ENCODE peak calls at places on chromosome 22, in nine cellular contexts. One of them, this sample, is unnamed.

GRCh38 chr22:28222976-28223375 is 303.9 kb upstream of the PITPNB start:
- DNase-seq in CD4-positive, alpha-beta T cell: no peak
- DNase-seq in MM.1S: no peak
- DNase-seq in spleen: no peak
- DNase-seq in mesendoderm: no peak
- DNase-seq in RWPE1: no peak
- DNase-seq in IMR-90: peak
- DNase-seq in lung: no peak
- DNase-seq in mesenchymal stem cell: peak
- DNase-seq in this sample: no peak

GRCh38 chr22:45429921-45430775 is 16.7 kb downstream of the RIBC2 start:
- DNase-seq in CD4-positive, alpha-beta T cell: no peak
- DNase-seq in IMR-90: no peak
- DNase-seq in RWPE1: no peak
- DNase-seq in mesenchymal stem cell: no peak
- DNase-seq in MM.1S: no peak
- DNase-seq in mesendoderm: no peak
- DNase-seq in spleen: peak
- DNase-seq in lung: no peak
- DNase-seq in this sample: no peak

GRCh38 chr22:48894064-48894671 is 933.5 kb downstream of the BRD1 start:
- DNase-seq in spleen: peak
- DNase-seq in CD4-positive, alpha-beta T cell: no peak
- DNase-seq in mesendoderm: peak
- DNase-seq in IMR-90: no peak
- DNase-seq in MM.1S: no peak
- DNase-seq in lung: no peak
- DNase-seq in mesenchymal stem cell: no peak
- DNase-seq in RWPE1: no peak
- DNase-seq in this sample: no peak

GRCh38 chr22:38338772-38339379 is 21.6 kb upstream of the CSNK1E start:
- DNase-seq in mesendoderm: peak
- DNase-seq in MM.1S: no peak
- DNase-seq in lung: no peak
- DNase-seq in RWPE1: no peak
- DNase-seq in spleen: peak
- DNase-seq in CD4-positive, alpha-beta T cell: no peak
- DNase-seq in mesenchymal stem cell: peak
- DNase-seq in IMR-90: no peak
- DNase-seq in this sample: no peak

GRCh38 chr22:45448431-45448830 is 34.9 kb downstream of the RIBC2 start:
- DNase-seq in MM.1S: no peak
- DNase-seq in mesendoderm: no peak
- DNase-seq in IMR-90: no peak
- DNase-seq in lung: peak
- DNase-seq in spleen: no peak
- DNase-seq in RWPE1: no peak
- DNase-seq in mesenchymal stem cell: no peak
- DNase-seq in CD4-positive, alpha-beta T cell: no peak
- DNase-seq in this sample: no peak

GRCh38 chr22:48238018-48238915 is 1475.8 kb downstream of the TBC1D22A start:
- DNase-seq in CD4-positive, alpha-beta T cell: no peak
- DNase-seq in spleen: peak
- DNase-seq in MM.1S: no peak
- DNase-seq in RWPE1: no peak
- DNase-seq in lung: no peak
- DNase-seq in mesendoderm: no peak
- DNase-seq in IMR-90: no peak
- DNase-seq in mesenchymal stem cell: no peak
- DNase-seq in this sample: no peak

GRCh38 chr22:47307326-47307725 is 544.9 kb downstream of the TBC1D22A start:
- DNase-seq in MM.1S: no peak
- DNase-seq in IMR-90: peak
- DNase-seq in mesenchymal stem cell: no peak
- DNase-seq in mesendoderm: no peak
- DNase-seq in RWPE1: peak
- DNase-seq in lung: no peak
- DNase-seq in CD4-positive, alpha-beta T cell: no peak
- DNase-seq in spleen: no peak
- DNase-seq in this sample: no peak

GRCh38 chr22:29030016-29030617 is 31.5 kb downstream of the C22orf31 start:
- DNase-seq in lung: no peak
- DNase-seq in RWPE1: peak
- DNase-seq in spleen: no peak
- DNase-seq in CD4-positive, alpha-beta T cell: no peak
- DNase-seq in mesendoderm: peak
- DNase-seq in MM.1S: no peak
- DNase-seq in mesenchymal stem cell: peak
- DNase-seq in IMR-90: no peak
- DNase-seq in this sample: peak

GRCh38 chr22:27074016-27074415 is 416.6 kb downstream of the MIAT start:
- DNase-seq in CD4-positive, alpha-beta T cell: no peak
- DNase-seq in spleen: no peak
- DNase-seq in MM.1S: no peak
- DNase-seq in mesendoderm: no peak
- DNase-seq in IMR-90: no peak
- DNase-seq in lung: no peak
- DNase-seq in mesenchymal stem cell: no peak
- DNase-seq in RWPE1: no peak
- DNase-seq in this sample: no peak

GRCh38 chr22:23205330-23205729 is 25.0 kb downstream of the BCR start:
- DNase-seq in spleen: peak
- DNase-seq in lung: no peak
- DNase-seq in CD4-positive, alpha-beta T cell: no peak
- DNase-seq in IMR-90: no peak
- DNase-seq in RWPE1: no peak
- DNase-seq in MM.1S: no peak
- DNase-seq in mesenchymal stem cell: no peak
- DNase-seq in mesendoderm: no peak
- DNase-seq in this sample: no peak

DNA sequence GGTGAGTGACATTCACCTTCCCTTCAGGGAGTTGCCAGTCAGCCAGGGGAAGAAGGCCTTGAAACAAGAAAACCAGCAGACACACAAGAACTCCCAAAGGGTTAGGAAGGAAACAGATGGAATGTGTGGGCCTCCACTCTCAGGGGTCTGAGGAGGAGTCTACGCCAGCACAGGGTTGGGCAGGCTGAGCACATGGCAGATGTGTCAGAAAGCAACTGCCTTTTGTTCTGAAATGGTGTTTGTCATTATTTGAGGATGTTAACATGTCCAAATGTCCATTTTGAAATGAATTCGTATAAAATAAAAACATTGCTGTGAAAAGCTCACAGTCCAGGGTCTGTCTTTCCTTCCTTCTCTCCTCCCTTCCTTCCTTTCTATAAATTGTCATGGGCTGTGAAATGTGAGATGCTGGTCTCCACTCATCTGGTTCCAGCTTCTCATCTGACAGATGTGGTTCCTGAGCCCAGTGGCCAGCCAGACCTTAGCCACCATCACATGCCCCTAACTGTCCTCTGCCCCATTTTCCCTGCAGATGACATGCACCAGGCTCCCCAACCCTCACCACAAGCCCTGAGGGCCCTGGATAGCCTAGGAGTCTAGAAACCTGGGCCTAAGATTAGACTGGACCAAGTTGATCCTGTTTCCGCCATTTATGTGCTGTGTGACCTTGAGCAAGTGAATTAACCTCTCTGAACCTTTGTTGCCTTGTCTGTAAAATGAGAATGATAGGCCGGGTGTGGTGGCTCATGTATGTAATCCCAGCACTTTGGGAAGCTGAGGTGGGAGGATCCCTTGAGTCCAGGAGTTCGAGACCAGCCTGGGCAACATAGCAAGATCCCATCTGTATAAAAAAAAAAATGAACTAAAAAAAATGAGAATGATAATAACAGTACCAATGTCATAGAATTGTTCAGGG is 56.2 kb upstream of the CRYBB3 start:
- DNase-seq in IMR-90: no peak
- DNase-seq in lung: no peak
- DNase-seq in CD4-positive, alpha-beta T cell: no peak
- DNase-seq in mesenchymal stem cell: no peak
- DNase-seq in MM.1S: no peak
- DNase-seq in mesendoderm: no peak
- DNase-seq in spleen: no peak
- DNase-seq in RWPE1: no peak
- DNase-seq in this sample: no peak
- H3K27ac ChIP-seq in IMR-90: no peak
- H3K27ac ChIP-seq in lung: peak
- H3K27ac ChIP-seq in CD4-positive, alpha-beta T cell: no peak
- H3K27ac ChIP-seq in mesenchymal stem cell: no peak
- H3K27ac ChIP-seq in MM.1S: no peak
- H3K27ac ChIP-seq in mesendoderm: no peak
- H3K27ac ChIP-seq in spleen: no peak
- H3K27ac ChIP-seq in RWPE1: peak
- H3K27ac ChIP-seq in this sample: no peak

GRCh38 chr22:17114173-17114957 is 6.8 kb downstream of the TMEM121B start:
- DNase-seq in CD4-positive, alpha-beta T cell: no peak
- DNase-seq in mesenchymal stem cell: no peak
- DNase-seq in lung: no peak
- DNase-seq in MM.1S: no peak
- DNase-seq in RWPE1: no peak
- DNase-seq in spleen: peak
- DNase-seq in IMR-90: no peak
- DNase-seq in mesendoderm: no peak
- DNase-seq in this sample: no peak

GRCh38 chr22:17114958-17115235 is 6.3 kb downstream of the TMEM121B start:
- DNase-seq in RWPE1: no peak
- DNase-seq in lung: no peak
- DNase-seq in IMR-90: no peak
- DNase-seq in mesenchymal stem cell: no peak
- DNase-seq in spleen: peak
- DNase-seq in mesendoderm: no peak
- DNase-seq in CD4-positive, alpha-beta T cell: no peak
- DNase-seq in MM.1S: no peak
- DNase-seq in this sample: no peak

GRCh38 chr22:17110791-17111550 is 10.2 kb downstream of the TMEM121B start:
- DNase-seq in MM.1S: no peak
- DNase-seq in mesendoderm: no peak
- DNase-seq in mesenchymal stem cell: no peak
- DNase-seq in lung: no peak
- DNase-seq in IMR-90: no peak
- DNase-seq in CD4-positive, alpha-beta T cell: no peak
- DNase-seq in spleen: peak
- DNase-seq in RWPE1: no peak
- DNase-seq in this sample: no peak

GRCh38 chr22:17113600-17113999 is 7.6 kb downstream of the TMEM121B start:
- DNase-seq in lung: no peak
- DNase-seq in RWPE1: no peak
- DNase-seq in MM.1S: no peak
- DNase-seq in IMR-90: no peak
- DNase-seq in spleen: peak
- DNase-seq in CD4-positive, alpha-beta T cell: no peak
- DNase-seq in mesenchymal stem cell: no peak
- DNase-seq in mesendoderm: no peak
- DNase-seq in this sample: no peak

DNA sequence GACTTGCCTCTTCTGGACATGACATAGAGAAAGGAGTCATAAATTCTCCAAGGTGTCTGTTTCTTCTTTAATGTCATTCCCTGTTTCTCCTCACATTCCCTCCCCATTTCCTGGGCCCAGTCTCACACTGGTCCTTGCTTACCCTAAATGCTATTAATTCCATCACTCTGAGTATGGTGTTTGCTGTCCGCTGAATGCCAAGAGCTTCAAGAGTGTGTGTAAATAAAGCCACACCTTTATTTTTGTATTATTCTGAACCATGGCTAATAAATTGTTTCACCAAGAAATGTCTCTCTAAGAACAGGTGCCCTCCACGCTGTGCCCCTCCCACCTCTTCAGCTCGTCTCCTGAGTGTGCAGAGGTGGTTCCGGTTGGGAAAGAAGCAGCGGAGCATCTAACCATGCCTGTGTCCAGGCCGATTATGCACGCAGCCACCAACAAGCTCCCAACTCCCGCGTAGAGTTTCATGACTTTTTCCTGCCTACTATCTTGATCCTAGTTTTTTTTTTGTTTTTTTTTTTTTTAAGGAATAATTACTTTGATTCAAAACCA is 8.6 kb downstream of the TMEM121B start:
- DNase-seq in spleen: peak
- DNase-seq in IMR-90: no peak
- DNase-seq in RWPE1: no peak
- DNase-seq in MM.1S: no peak
- DNase-seq in CD4-positive, alpha-beta T cell: no peak
- DNase-seq in mesenchymal stem cell: no peak
- DNase-seq in mesendoderm: no peak
- DNase-seq in lung: no peak
- DNase-seq in this sample: no peak
- H3K27ac ChIP-seq in spleen: no peak
- H3K27ac ChIP-seq in IMR-90: no peak
- H3K27ac ChIP-seq in RWPE1: no peak
- H3K27ac ChIP-seq in MM.1S: no peak
- H3K27ac ChIP-seq in CD4-positive, alpha-beta T cell: no peak
- H3K27ac ChIP-seq in mesenchymal stem cell: no peak
- H3K27ac ChIP-seq in mesendoderm: no peak
- H3K27ac ChIP-seq in lung: no peak
- H3K27ac ChIP-seq in this sample: no peak

DNA sequence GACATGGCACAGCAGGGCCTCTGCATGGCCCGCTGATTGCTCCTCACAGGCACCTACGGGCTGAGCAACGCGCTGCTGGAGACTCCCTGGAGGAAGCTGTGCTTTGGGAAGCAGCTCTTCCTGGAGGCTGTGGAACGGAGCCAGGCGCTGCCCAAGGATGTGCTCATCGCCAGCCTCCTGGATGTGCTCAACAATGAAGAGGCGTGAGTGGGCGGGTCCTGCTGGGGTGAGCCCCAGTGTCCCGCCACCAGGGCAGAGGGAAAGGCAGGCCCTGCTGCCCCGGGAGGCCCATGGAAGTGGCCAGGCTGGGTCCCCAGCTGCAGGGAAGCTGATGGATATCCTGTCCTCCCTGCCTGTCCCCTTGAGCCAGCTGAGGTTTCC is 18.6 kb upstream of the DGCR8 start:
- DNase-seq in RWPE1: peak
- DNase-seq in MM.1S: no peak
- DNase-seq in mesendoderm: no peak
- DNase-seq in mesenchymal stem cell: no peak
- DNase-seq in CD4-positive, alpha-beta T cell: no peak
- DNase-seq in IMR-90: peak
- DNase-seq in lung: no peak
- DNase-seq in spleen: peak
- DNase-seq in this sample: no peak
- H3K27ac ChIP-seq in RWPE1: peak
- H3K27ac ChIP-seq in MM.1S: no peak
- H3K27ac ChIP-seq in mesendoderm: no peak
- H3K27ac ChIP-seq in mesenchymal stem cell: no peak
- H3K27ac ChIP-seq in CD4-positive, alpha-beta T cell: no peak
- H3K27ac ChIP-seq in IMR-90: no peak
- H3K27ac ChIP-seq in lung: peak
- H3K27ac ChIP-seq in spleen: no peak
- H3K27ac ChIP-seq in this sample: no peak

GRCh38 chr22:37279469-37279868 is 2.8 kb upstream of the CYTH4 start:
- DNase-seq in spleen: peak
- DNase-seq in MM.1S: no peak
- DNase-seq in IMR-90: peak
- DNase-seq in mesenchymal stem cell: no peak
- DNase-seq in CD4-positive, alpha-beta T cell: no peak
- DNase-seq in mesendoderm: no peak
- DNase-seq in lung: no peak
- DNase-seq in RWPE1: no peak
- DNase-seq in this sample: no peak
- H3K27ac ChIP-seq in spleen: no peak
- H3K27ac ChIP-seq in MM.1S: no peak
- H3K27ac ChIP-seq in IMR-90: no peak
- H3K27ac ChIP-seq in mesenchymal stem cell: no peak
- H3K27ac ChIP-seq in CD4-positive, alpha-beta T cell: no peak
- H3K27ac ChIP-seq in mesendoderm: no peak
- H3K27ac ChIP-seq in lung: no peak
- H3K27ac ChIP-seq in RWPE1: no peak
- H3K27ac ChIP-seq in this sample: no peak

GRCh38 chr22:31092161-31092560 is 11.0 kb downstream of the SMTN start:
- DNase-seq in lung: no peak
- DNase-seq in MM.1S: no peak
- DNase-seq in IMR-90: no peak
- DNase-seq in mesendoderm: no peak
- DNase-seq in CD4-positive, alpha-beta T cell: no peak
- DNase-seq in RWPE1: no peak
- DNase-seq in spleen: no peak
- DNase-seq in mesenchymal stem cell: no peak
- DNase-seq in this sample: no peak
- H3K27ac ChIP-seq in lung: no peak
- H3K27ac ChIP-seq in MM.1S: no peak
- H3K27ac ChIP-seq in IMR-90: no peak
- H3K27ac ChIP-seq in mesendoderm: no peak
- H3K27ac ChIP-seq in CD4-positive, alpha-beta T cell: no peak
- H3K27ac ChIP-seq in RWPE1: no peak
- H3K27ac ChIP-seq in spleen: no peak
- H3K27ac ChIP-seq in mesenchymal stem cell: no peak
- H3K27ac ChIP-seq in this sample: no peak

This sample was measured in neuronal stem cell.